ENCODE peak calls at places on chromosomes 6 and 20, in four cellular contexts. One of them, this sample, is unnamed.

GRCh38 chr6:119347466-119348307 is 1.9 kb downstream of the MAN1A1 start:
- DNase-seq in NCI-H2081: no peak
- DNase-seq in fibroblast of villous mesenchyme: peak; percentile 49
- DNase-seq in AML-193: peak; percentile 84
- DNase-seq in this sample: no peak

GRCh38 chr6:170092826-170093225 is 198.1 kb downstream of the DLL1 start:
- DNase-seq in NCI-H2081: no peak
- DNase-seq in fibroblast of villous mesenchyme: no peak
- DNase-seq in AML-193: no peak
- DNase-seq in this sample: no peak

GRCh38 chr6:148967128-148967527 is 220.3 kb downstream of the UST start:
- DNase-seq in NCI-H2081: no peak
- DNase-seq in fibroblast of villous mesenchyme: no peak
- DNase-seq in AML-193: no peak
- DNase-seq in this sample: no peak

GRCh38 chr6:151647871-151648639 is 154.2 kb downstream of the CCDC170 start:
- DNase-seq in NCI-H2081: no peak
- DNase-seq in fibroblast of villous mesenchyme: no peak
- DNase-seq in AML-193: no peak
- DNase-seq in this sample: no peak

GRCh38 chr6:119541132-119541905 is 191.8 kb upstream of the MAN1A1 start:
- DNase-seq in NCI-H2081: no peak
- DNase-seq in fibroblast of villous mesenchyme: peak; percentile 100
- DNase-seq in AML-193: no peak
- DNase-seq in this sample: no peak

GRCh38 chr6:112237644-112238043 is 16.7 kb downstream of the LAMA4 start:
- DNase-seq in NCI-H2081: no peak
- DNase-seq in fibroblast of villous mesenchyme: peak; percentile 92
- DNase-seq in AML-193: no peak
- DNase-seq in this sample: no peak

GRCh38 chr6:106750146-106750900 is 120.9 kb downstream of the QRSL1 start:
- DNase-seq in NCI-H2081: peak; percentile 36
- DNase-seq in fibroblast of villous mesenchyme: no peak
- DNase-seq in AML-193: no peak
- DNase-seq in this sample: no peak

GRCh38 chr20:53623454-53624206 is 30.0 kb upstream of the ZNF217 start:
- DNase-seq in NCI-H2081: no peak
- DNase-seq in fibroblast of villous mesenchyme: peak; percentile 82
- DNase-seq in AML-193: peak; percentile 80
- DNase-seq in this sample: no peak

GRCh38 chr6:162829013-162829742 is 101.4 kb downstream of the PACRG start:
- DNase-seq in NCI-H2081: no peak
- DNase-seq in fibroblast of villous mesenchyme: no peak
- DNase-seq in AML-193: no peak
- DNase-seq in this sample: no peak

GRCh38 chr6:13412639-13413465 is 74.5 kb downstream of the GFOD1 start:
- DNase-seq in NCI-H2081: no peak
- DNase-seq in fibroblast of villous mesenchyme: no peak
- DNase-seq in AML-193: no peak
- DNase-seq in this sample: no peak

GRCh38 chr6:105348897-105349296 is 54.0 kb downstream of the PREP start:
- DNase-seq in NCI-H2081: no peak
- DNase-seq in fibroblast of villous mesenchyme: no peak
- DNase-seq in AML-193: no peak
- DNase-seq in this sample: no peak

GRCh38 chr6:38262041-38262440 is 377.7 kb downstream of the BTBD9 start:
- DNase-seq in NCI-H2081: no peak
- DNase-seq in fibroblast of villous mesenchyme: peak; percentile 75
- DNase-seq in AML-193: no peak
- DNase-seq in this sample: peak; percentile 81

GRCh38 chr6:51396583-51396982 is 577.9 kb downstream of the TFAP2B start:
- DNase-seq in NCI-H2081: no peak
- DNase-seq in fibroblast of villous mesenchyme: no peak
- DNase-seq in AML-193: no peak
- DNase-seq in this sample: no peak

GRCh38 chr6:53795702-53796450 is 1.1 kb downstream of the LRRC1 start:
- DNase-seq in NCI-H2081: peak; percentile 27
- DNase-seq in fibroblast of villous mesenchyme: peak; percentile 43
- DNase-seq in AML-193: peak; percentile 40
- DNase-seq in this sample: no peak

GRCh38 chr20:7520361-7520760 is 419.9 kb downstream of the HAO1 start:
- DNase-seq in NCI-H2081: no peak
- DNase-seq in fibroblast of villous mesenchyme: no peak
- DNase-seq in AML-193: no peak
- DNase-seq in this sample: no peak

GRCh38 chr20:17878912-17879602 is 89.5 kb downstream of the SNX5 start:
- DNase-seq in NCI-H2081: no peak
- DNase-seq in fibroblast of villous mesenchyme: no peak
- DNase-seq in AML-193: no peak
- DNase-seq in this sample: no peak

GRCh38 chr20:17837179-17837578 is 131.4 kb downstream of the SNX5 start:
- DNase-seq in NCI-H2081: no peak
- DNase-seq in fibroblast of villous mesenchyme: no peak
- DNase-seq in AML-193: no peak
- DNase-seq in this sample: no peak

GRCh38 chr6:37566209-37566859 is 66.6 kb upstream of the CCDC167 start:
- DNase-seq in NCI-H2081: peak; percentile 65
- DNase-seq in fibroblast of villous mesenchyme: peak; percentile 30
- DNase-seq in AML-193: no peak
- DNase-seq in this sample: no peak

GRCh38 chr20:45355209-45355608 is 7.0 kb upstream of the SDC4 start:
- DNase-seq in NCI-H2081: no peak
- DNase-seq in fibroblast of villous mesenchyme: peak; percentile 96
- DNase-seq in AML-193: no peak
- DNase-seq in this sample: no peak

GRCh38 chr20:36084897-36085617 is 69.5 kb upstream of the EPB41L1 start:
- DNase-seq in NCI-H2081: no peak
- DNase-seq in fibroblast of villous mesenchyme: peak; percentile 34
- DNase-seq in AML-193: no peak
- DNase-seq in this sample: no peak

GRCh38 chr6:75963569-75963968 is 108.9 kb downstream of the IMPG1 start:
- DNase-seq in NCI-H2081: no peak
- DNase-seq in fibroblast of villous mesenchyme: no peak
- DNase-seq in AML-193: no peak
- DNase-seq in this sample: no peak

GRCh38 chr20:34475979-34476736 is 40.1 kb upstream of the DYNLRB1 start:
- DNase-seq in NCI-H2081: no peak
- DNase-seq in fibroblast of villous mesenchyme: peak; percentile 40
- DNase-seq in AML-193: no peak
- DNase-seq in this sample: no peak

GRCh38 chr6:11625302-11625701 is 87.8 kb downstream of the TMEM170B start:
- DNase-seq in NCI-H2081: no peak
- DNase-seq in fibroblast of villous mesenchyme: no peak
- DNase-seq in AML-193: no peak
- DNase-seq in this sample: no peak

GRCh38 chr20:20887593-20888272 is 175.3 kb upstream of the RALGAPA2 start:
- DNase-seq in NCI-H2081: peak; percentile 61
- DNase-seq in fibroblast of villous mesenchyme: no peak
- DNase-seq in AML-193: no peak
- DNase-seq in this sample: no peak

GRCh38 chr6:43736211-43736786 is 33.7 kb upstream of the VEGFA start:
- DNase-seq in NCI-H2081: no peak
- DNase-seq in fibroblast of villous mesenchyme: no peak
- DNase-seq in AML-193: no peak
- DNase-seq in this sample: no peak

GRCh38 chr20:4555188-4555893 is 166.4 kb upstream of the PRND start:
- DNase-seq in NCI-H2081: no peak
- DNase-seq in fibroblast of villous mesenchyme: peak; percentile 84
- DNase-seq in AML-193: no peak
- DNase-seq in this sample: no peak

GRCh38 chr6:22583927-22584326 is 14.6 kb downstream of the HDGFL1 start:
- DNase-seq in NCI-H2081: no peak
- DNase-seq in fibroblast of villous mesenchyme: no peak
- DNase-seq in AML-193: no peak
- DNase-seq in this sample: no peak

GRCh38 chr20:61407561-61407960 is 155.5 kb downstream of the CDH4 start:
- DNase-seq in NCI-H2081: no peak
- DNase-seq in fibroblast of villous mesenchyme: no peak
- DNase-seq in AML-193: no peak
- DNase-seq in this sample: no peak

GRCh38 chr20:64116541-64117423 is 9.4 kb upstream of the NPBWR2 start:
- DNase-seq in NCI-H2081: no peak
- DNase-seq in fibroblast of villous mesenchyme: no peak
- DNase-seq in AML-193: no peak
- DNase-seq in this sample: no peak

GRCh38 chr20:52804455-52804966 is 167.6 kb upstream of the TSHZ2 start:
- DNase-seq in NCI-H2081: no peak
- DNase-seq in fibroblast of villous mesenchyme: no peak
- DNase-seq in AML-193: no peak
- DNase-seq in this sample: no peak

GRCh38 chr6:134621858-134622257 is 303.9 kb upstream of the SGK1 start:
- DNase-seq in NCI-H2081: no peak
- DNase-seq in fibroblast of villous mesenchyme: no peak
- DNase-seq in AML-193: no peak
- DNase-seq in this sample: peak; percentile 92

GRCh38 chr6:125169058-125169457 is 15.5 kb downstream of the TPD52L1 start:
- DNase-seq in NCI-H2081: no peak
- DNase-seq in fibroblast of villous mesenchyme: no peak
- DNase-seq in AML-193: no peak
- DNase-seq in this sample: no peak

GRCh38 chr6:101000334-101000733 is 119.2 kb upstream of the ASCC3 start:
- DNase-seq in NCI-H2081: no peak
- DNase-seq in fibroblast of villous mesenchyme: peak; percentile 26
- DNase-seq in AML-193: peak; percentile 16
- DNase-seq in this sample: no peak

GRCh38 chr20:46562373-46563169 is 12.1 kb upstream of the OCSTAMP start:
- DNase-seq in NCI-H2081: peak; percentile 19
- DNase-seq in fibroblast of villous mesenchyme: peak; percentile 59
- DNase-seq in AML-193: peak; percentile 45
- DNase-seq in this sample: no peak

This sample was measured in LNCaP clone FGC.